ENCODE peak calls at places on chromosomes 7 and 10, in seven cellular contexts. G is stimulated activated CD4-positive, alpha-beta T cell treated with anti-CD3 and anti-CD28 coated beads, Interleukin-12 subunit alpha, Interleukin-12 subunit beta, amount 100 ng/mL, for 24 hours; P is skeletal muscle cell; B is activated naive CD4-positive, alpha-beta T cell treated with Interleukin-2 at 50 U/mL for 16 hours; O is fibroblast of villous mesenchyme; C is EH; F is fibroblast of the aortic adventitia. S is an unnamed sample.

GRCh38 chr7:45921699-45922519 is 837 bp upstream of the IGFBP3 start:
- DNase-seq in G (no peak), P (no peak), B (no peak), O (peak), C (peak), F (peak), S (no peak)

GRCh38 chr10:85767936-85768335 is 598.7 kb downstream of the GRID1 start:
- DNase-seq in G (no peak), P (no peak), B (no peak), O (no peak), C (no peak), F (no peak), S (no peak)

GRCh38 chr7:77684030-77684429 is 12.2 kb upstream of the RSBN1L start:
- DNase-seq in G (no peak), P (peak), B (no peak), O (peak), C (peak), F (peak), S (no peak)

GRCh38 chr7:80583901-80584300 is 54.5 kb upstream of the CD36 start:
- DNase-seq in G (no peak), P (peak), B (no peak), O (peak), C (no peak), F (peak), S (no peak)

GRCh38 chr10:111075577-111076185 is 1.1 kb upstream of the ADRA2A start:
- DNase-seq in G (no peak), P (no peak), B (no peak), O (no peak), C (no peak), F (no peak), S (no peak)

GRCh38 chr10:49497358-49497757 is 41.6 kb downstream of the ERCC6 start:
- DNase-seq in G (no peak), P (no peak), B (no peak), O (no peak), C (no peak), F (peak), S (no peak)

GRCh38 chr7:151168022-151168786 is 710 bp upstream of the GBX1 start:
- DNase-seq in G (no peak), P (no peak), B (peak), O (peak), C (no peak), F (no peak), S (peak)

GRCh38 chr7:31114593-31115343 is 62.7 kb downstream of the ADCYAP1R1 start:
- DNase-seq in G (no peak), P (no peak), B (no peak), O (peak), C (peak), F (peak), S (no peak)

GRCh38 chr7:47501406-47501805 is 80.5 kb downstream of the TNS3 start:
- DNase-seq in G (no peak), P (peak), B (no peak), O (peak), C (peak), F (peak), S (no peak)